ENCODE peak calls at places on chromosomes 11 and 22, in ten cellular contexts. E, B, G, A, N, M, F, D, O and V are unnamed samples.

GRCh38 chr11:95152878-95153856 is 63.5 kb downstream of the ENDOD1 start:
- DNase-seq in E (no peak), B (no peak), G (no peak), A (no peak), N (no peak), M (no peak), F (no peak), D (no peak), O (no peak), V (no peak)

GRCh38 chr11:843818-844692 is 1.4 kb downstream of the TSPAN4 start:
- DNase-seq in E (peak), B (peak), G (peak), A (peak), N (peak), M (peak), F (peak), D (peak), O (peak), V (peak)

GRCh38 chr22:41857160-41857859 is 24.4 kb downstream of the SREBF2 start:
- DNase-seq in E (peak), B (peak), G (no peak), A (peak), N (peak), M (peak), F (no peak), D (no peak), O (peak), V (peak)

GRCh38 chr11:123740787-123741158 is 687 bp downstream of the ZNF202 start:
- DNase-seq in E (no peak), B (no peak), G (no peak), A (no peak), N (peak), M (peak), F (no peak), D (no peak), O (no peak), V (no peak)

GRCh38 chr11:83162377-83162776 is 5.4 kb downstream of the PCF11 start:
- DNase-seq in E (no peak), B (no peak), G (no peak), A (no peak), N (peak), M (no peak), F (no peak), D (no peak), O (peak), V (no peak)

GRCh38 chr11:112694244-112694643 is 267.0 kb upstream of the NCAM1 start:
- DNase-seq in E (no peak), B (no peak), G (no peak), A (no peak), N (no peak), M (no peak), F (no peak), D (no peak), O (no peak), V (no peak)

GRCh38 chr22:49667236-49667635 is 160.4 kb downstream of the BRD1 start:
- DNase-seq in E (no peak), B (no peak), G (peak), A (peak), N (no peak), M (no peak), F (no peak), D (no peak), O (no peak), V (no peak)

GRCh38 chr11:63888170-63889086 is 28.5 kb downstream of the RCOR2 start:
- DNase-seq in E (peak), B (peak), G (peak), A (peak), N (peak), M (peak), F (no peak), D (peak), O (peak), V (peak)

GRCh38 chr11:26950260-26950719 is 43.6 kb upstream of the FIBIN start:
- DNase-seq in E (no peak), B (peak), G (peak), A (no peak), N (peak), M (peak), F (peak), D (no peak), O (peak), V (no peak)

GRCh38 chr22:42895087-42895486 is 38.0 kb upstream of the ARFGAP3 start:
- DNase-seq in E (no peak), B (peak), G (no peak), A (no peak), N (no peak), M (no peak), F (no peak), D (no peak), O (no peak), V (no peak)

GRCh38 chr11:3920148-3920852 is 64.8 kb downstream of the STIM1 start:
- DNase-seq in E (no peak), B (peak), G (no peak), A (no peak), N (peak), M (peak), F (no peak), D (no peak), O (peak), V (peak)

GRCh38 chr11:134575504-134576230 is 163.6 kb upstream of the B3GAT1 start:
- DNase-seq in E (no peak), B (no peak), G (no peak), A (no peak), N (no peak), M (no peak), F (no peak), D (no peak), O (no peak), V (no peak)

GRCh38 chr11:47132490-47132889 is 44.2 kb downstream of the ARFGAP2 start:
- DNase-seq in E (no peak), B (no peak), G (no peak), A (no peak), N (no peak), M (no peak), F (no peak), D (no peak), O (no peak), V (no peak)

GRCh38 chr22:49997932-49998717 is 14.4 kb downstream of the IL17REL start:
- DNase-seq in E (no peak), B (no peak), G (peak), A (no peak), N (no peak), M (no peak), F (no peak), D (peak), O (no peak), V (no peak)

GRCh38 chr11:69417211-69418085 is 64.0 kb upstream of the LINC01488 start:
- DNase-seq in E (no peak), B (no peak), G (peak), A (no peak), N (peak), M (no peak), F (no peak), D (no peak), O (no peak), V (no peak)

GRCh38 chr22:45212306-45212709 is 28.4 kb downstream of the KIAA0930 start:
- DNase-seq in E (peak), B (peak), G (peak), A (peak), N (peak), M (peak), F (peak), D (peak), O (peak), V (no peak)

GRCh38 chr22:23401111-23401909 is 178.8 kb downstream of the IGLL1 start:
- DNase-seq in E (no peak), B (peak), G (peak), A (no peak), N (peak), M (no peak), F (peak), D (peak), O (peak), V (no peak)

GRCh38 chr11:27977031-27977430 is 130.9 kb downstream of the KIF18A start:
- DNase-seq in E (no peak), B (peak), G (no peak), A (no peak), N (no peak), M (no peak), F (no peak), D (no peak), O (peak), V (no peak)

GRCh38 chr11:121530257-121530656 is 77.5 kb upstream of the SORL1-AS1 start:
- DNase-seq in E (no peak), B (no peak), G (no peak), A (no peak), N (no peak), M (no peak), F (no peak), D (no peak), O (no peak), V (no peak)

GRCh38 chr22:32574397-32574796 is 99.8 kb downstream of the FBXO7 start:
- DNase-seq in E (no peak), B (no peak), G (no peak), A (no peak), N (no peak), M (no peak), F (no peak), D (no peak), O (no peak), V (no peak)

GRCh38 chr11:117427356-117427874 is 99.8 kb downstream of the CEP164 start:
- DNase-seq in E (no peak), B (no peak), G (no peak), A (no peak), N (no peak), M (no peak), F (no peak), D (no peak), O (no peak), V (no peak)

GRCh38 chr11:69499216-69499945 is 17.9 kb downstream of the LINC01488 start:
- DNase-seq in E (no peak), B (no peak), G (peak), A (no peak), N (no peak), M (no peak), F (no peak), D (peak), O (no peak), V (no peak)

GRCh38 chr11:114395776-114396175 is 4.5 kb downstream of the C11orf71 start:
- DNase-seq in E (peak), B (no peak), G (no peak), A (no peak), N (no peak), M (peak), F (no peak), D (no peak), O (no peak), V (no peak)

GRCh38 chr11:20363500-20364411 is at the start of gene HTATIP2:
- DNase-seq in E (peak), B (no peak), G (peak), A (peak), N (peak), M (peak), F (no peak), D (peak), O (peak), V (peak)

GRCh38 chr11:75277211-75277805 is 36.7 kb downstream of the TPBGL start:
- DNase-seq in E (no peak), B (no peak), G (peak), A (no peak), N (no peak), M (no peak), F (no peak), D (no peak), O (no peak), V (no peak)

DNA sequence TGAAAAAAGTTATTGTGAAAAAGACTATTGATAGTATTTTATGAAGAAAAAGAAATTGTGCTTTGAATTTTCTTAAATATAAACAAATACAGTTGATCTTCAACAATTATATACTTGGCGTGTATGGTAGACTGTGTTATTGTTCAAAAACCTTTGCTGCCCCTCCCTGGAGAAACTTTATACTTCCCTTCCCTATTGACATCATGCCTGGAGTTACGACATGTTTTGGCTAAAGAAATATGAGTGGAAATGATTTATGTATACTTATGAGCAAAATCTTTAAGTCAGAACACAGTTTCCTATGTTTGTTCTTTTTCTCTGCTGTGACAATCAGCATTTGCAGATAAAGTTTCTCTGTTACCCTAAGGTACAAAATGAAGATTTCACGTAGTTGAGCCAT is 243.8 kb downstream of the TMEM135 start:
- DNase-seq in E (no peak), B (peak), G (no peak), A (no peak), N (peak), M (no peak), F (no peak), D (no peak), O (peak), V (no peak)
- TF ChIP-seq CTCF in E (no peak), B (peak), G (peak), A (peak), N (peak), M (no peak), F (peak), D (no peak), O (peak), V (no peak)

GRCh38 chr22:31241936-31242335 is 29.8 kb downstream of the LIMK2 start:
- DNase-seq in E (no peak), B (peak), G (no peak), A (no peak), N (peak), M (no peak), F (no peak), D (no peak), O (peak), V (no peak)
- TF ChIP-seq CTCF in E (no peak), B (peak), G (no peak), A (no peak), N (peak), M (no peak), F (peak), D (no peak), O (peak), V (no peak)

GRCh38 chr11:15159085-15159484 is 44.4 kb downstream of the INSC start:
- DNase-seq in E (peak), B (peak), G (no peak), A (no peak), N (peak), M (peak), F (no peak), D (no peak), O (peak), V (no peak)
- TF ChIP-seq CTCF in E (peak), B (peak), G (peak), A (no peak), N (peak), M (peak), F (peak), D (no peak), O (peak), V (peak)

DNA sequence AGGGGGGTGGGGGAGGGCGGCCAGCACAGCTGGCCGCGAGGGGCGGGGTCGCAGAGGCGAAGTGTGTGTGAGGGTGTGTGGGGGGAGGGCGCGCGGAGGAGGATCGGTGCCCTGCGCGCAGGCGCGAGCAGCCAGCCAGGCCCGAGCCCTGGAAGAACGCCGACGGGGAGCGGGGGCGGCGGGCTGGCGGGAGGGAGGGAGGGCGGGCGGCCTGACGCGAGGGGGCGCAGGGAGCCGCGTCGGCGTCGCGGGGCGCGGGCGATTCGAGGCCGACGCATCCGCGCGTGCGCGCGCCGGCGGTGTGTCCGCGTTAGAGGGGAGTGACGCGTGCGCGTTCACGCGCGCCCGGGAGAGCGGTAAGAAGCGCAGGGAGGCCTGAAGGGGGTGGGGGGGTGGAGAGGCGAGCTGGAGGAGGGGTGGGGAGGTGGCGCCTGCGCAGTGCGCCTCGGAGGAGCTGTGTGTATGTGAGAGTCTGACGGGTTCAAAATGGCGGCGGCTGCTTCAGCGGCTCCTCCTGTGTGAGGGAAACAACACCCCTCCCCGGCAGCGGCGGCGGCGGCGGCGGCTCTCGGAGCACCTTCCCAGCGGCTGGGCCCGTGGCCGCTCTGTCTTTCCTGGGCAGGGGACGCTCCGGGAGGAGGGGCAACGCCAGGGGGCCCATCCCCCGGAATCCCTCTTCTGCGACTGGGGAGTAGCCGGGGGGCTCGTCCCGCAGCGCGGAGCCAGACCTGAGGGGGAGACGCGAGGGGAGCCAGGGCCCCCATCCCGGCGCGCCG is at the start of gene KDM2A:
- DNase-seq in E (peak), B (peak), G (peak), A (peak), N (peak), M (peak), F (peak), D (peak), O (peak), V (peak)
- TF ChIP-seq CTCF in E (peak), B (no peak), G (peak), A (peak), N (no peak), M (peak), F (no peak), D (peak), O (peak), V (peak)

GRCh38 chr11:34255101-34255500 is 102.7 kb downstream of the ABTB2 start:
- DNase-seq in E (no peak), B (no peak), G (no peak), A (no peak), N (no peak), M (no peak), F (no peak), D (no peak), O (no peak), V (no peak)
- TF ChIP-seq CTCF in E (no peak), B (no peak), G (no peak), A (no peak), N (no peak), M (no peak), F (no peak), D (no peak), O (no peak), V (no peak)

DNA sequence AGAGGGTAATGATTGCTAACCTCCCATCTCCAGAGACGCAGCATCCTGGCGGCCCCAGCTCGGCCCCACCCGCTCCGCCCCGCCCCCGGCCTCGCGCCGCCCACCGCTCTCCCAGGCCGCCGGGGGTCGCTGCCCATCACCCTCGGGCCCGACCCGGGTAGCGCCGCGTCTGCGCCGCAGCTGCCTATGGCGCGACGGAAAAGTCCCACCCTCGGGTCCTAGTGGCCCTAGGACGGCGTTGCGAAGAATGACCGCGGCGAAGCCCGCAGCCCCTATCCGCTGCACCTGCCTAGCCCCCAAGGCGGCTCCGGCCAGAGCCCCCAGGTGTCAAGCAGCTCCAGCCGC is 457 bp downstream of the CPSF7 start:
- DNase-seq in E (peak), B (peak), G (peak), A (peak), N (peak), M (peak), F (no peak), D (no peak), O (peak), V (no peak)
- TF ChIP-seq CTCF in E (peak), B (no peak), G (peak), A (peak), N (no peak), M (no peak), F (no peak), D (peak), O (peak), V (no peak)

GRCh38 chr11:12761029-12761428 is 86.8 kb downstream of the TEAD1 start:
- DNase-seq in E (no peak), B (no peak), G (no peak), A (no peak), N (no peak), M (no peak), F (peak), D (no peak), O (peak), V (no peak)
- TF ChIP-seq CTCF in E (no peak), B (peak), G (no peak), A (no peak), N (peak), M (no peak), F (peak), D (no peak), O (peak), V (no peak)

GRCh38 chr11:118996926-118997626 is 862 bp upstream of the CENATAC start:
- DNase-seq in E (peak), B (peak), G (no peak), A (no peak), N (no peak), M (no peak), F (no peak), D (no peak), O (peak), V (no peak)
- TF ChIP-seq CTCF in E (peak), B (peak), G (peak), A (no peak), N (peak), M (no peak), F (peak), D (no peak), O (peak), V (peak)